ENCODE peak calls at places on chromosomes 6 and 20, in six cellular contexts. One of them, this sample, is unnamed.

GRCh38 chr6:154548130-154548830 is 37.8 kb upstream of the CNKSR3 start:
- DNase-seq in heart right ventricle: peak
- DNase-seq in fibroblast of pulmonary artery: peak
- DNase-seq in choroid plexus epithelial cell: peak
- DNase-seq in cardiac fibroblast: peak
- DNase-seq in GM23338: no peak
- DNase-seq in this sample: peak

GRCh38 chr6:47766445-47766844 is 15.4 kb upstream of the OPN5 start:
- DNase-seq in fibroblast of pulmonary artery: no peak
- DNase-seq in GM23338: no peak
- DNase-seq in cardiac fibroblast: no peak
- DNase-seq in choroid plexus epithelial cell: no peak
- DNase-seq in heart right ventricle: no peak
- DNase-seq in this sample: no peak

GRCh38 chr20:50313827-50314226 is 123.2 kb downstream of the CEBPB start:
- DNase-seq in cardiac fibroblast: no peak
- DNase-seq in choroid plexus epithelial cell: no peak
- DNase-seq in fibroblast of pulmonary artery: no peak
- DNase-seq in GM23338: no peak
- DNase-seq in heart right ventricle: no peak
- DNase-seq in this sample: no peak

GRCh38 chr6:36721369-36722140 is 23.9 kb downstream of the RAB44 start:
- DNase-seq in heart right ventricle: no peak
- DNase-seq in fibroblast of pulmonary artery: no peak
- DNase-seq in choroid plexus epithelial cell: no peak
- DNase-seq in cardiac fibroblast: no peak
- DNase-seq in GM23338: no peak
- DNase-seq in this sample: no peak

GRCh38 chr6:134211297-134211696 is 106.6 kb downstream of the SGK1 start:
- DNase-seq in cardiac fibroblast: no peak
- DNase-seq in GM23338: no peak
- DNase-seq in heart right ventricle: no peak
- DNase-seq in choroid plexus epithelial cell: no peak
- DNase-seq in fibroblast of pulmonary artery: no peak
- DNase-seq in this sample: no peak

GRCh38 chr6:127148511-127148910 is 30.0 kb downstream of the RSPO3 start:
- DNase-seq in fibroblast of pulmonary artery: peak
- DNase-seq in cardiac fibroblast: peak
- DNase-seq in heart right ventricle: no peak
- DNase-seq in choroid plexus epithelial cell: peak
- DNase-seq in GM23338: no peak
- DNase-seq in this sample: peak

GRCh38 chr6:36204068-36204753 is 7.7 kb downstream of the BRPF3 start:
- DNase-seq in cardiac fibroblast: no peak
- DNase-seq in fibroblast of pulmonary artery: no peak
- DNase-seq in heart right ventricle: no peak
- DNase-seq in GM23338: no peak
- DNase-seq in choroid plexus epithelial cell: no peak
- DNase-seq in this sample: no peak

GRCh38 chr6:150967910-150968309 is 102.4 kb downstream of the MTHFD1L start:
- DNase-seq in fibroblast of pulmonary artery: no peak
- DNase-seq in GM23338: no peak
- DNase-seq in heart right ventricle: no peak
- DNase-seq in choroid plexus epithelial cell: peak
- DNase-seq in cardiac fibroblast: no peak
- DNase-seq in this sample: no peak

GRCh38 chr20:59622496-59622895 is 18.2 kb downstream of the PHACTR3 start:
- DNase-seq in GM23338: no peak
- DNase-seq in fibroblast of pulmonary artery: no peak
- DNase-seq in choroid plexus epithelial cell: no peak
- DNase-seq in cardiac fibroblast: no peak
- DNase-seq in heart right ventricle: no peak
- DNase-seq in this sample: no peak

GRCh38 chr20:35017099-35017835 is 61.6 kb downstream of the MYH7B start:
- DNase-seq in choroid plexus epithelial cell: no peak
- DNase-seq in fibroblast of pulmonary artery: no peak
- DNase-seq in cardiac fibroblast: no peak
- DNase-seq in GM23338: no peak
- DNase-seq in heart right ventricle: no peak
- DNase-seq in this sample: no peak

DNA sequence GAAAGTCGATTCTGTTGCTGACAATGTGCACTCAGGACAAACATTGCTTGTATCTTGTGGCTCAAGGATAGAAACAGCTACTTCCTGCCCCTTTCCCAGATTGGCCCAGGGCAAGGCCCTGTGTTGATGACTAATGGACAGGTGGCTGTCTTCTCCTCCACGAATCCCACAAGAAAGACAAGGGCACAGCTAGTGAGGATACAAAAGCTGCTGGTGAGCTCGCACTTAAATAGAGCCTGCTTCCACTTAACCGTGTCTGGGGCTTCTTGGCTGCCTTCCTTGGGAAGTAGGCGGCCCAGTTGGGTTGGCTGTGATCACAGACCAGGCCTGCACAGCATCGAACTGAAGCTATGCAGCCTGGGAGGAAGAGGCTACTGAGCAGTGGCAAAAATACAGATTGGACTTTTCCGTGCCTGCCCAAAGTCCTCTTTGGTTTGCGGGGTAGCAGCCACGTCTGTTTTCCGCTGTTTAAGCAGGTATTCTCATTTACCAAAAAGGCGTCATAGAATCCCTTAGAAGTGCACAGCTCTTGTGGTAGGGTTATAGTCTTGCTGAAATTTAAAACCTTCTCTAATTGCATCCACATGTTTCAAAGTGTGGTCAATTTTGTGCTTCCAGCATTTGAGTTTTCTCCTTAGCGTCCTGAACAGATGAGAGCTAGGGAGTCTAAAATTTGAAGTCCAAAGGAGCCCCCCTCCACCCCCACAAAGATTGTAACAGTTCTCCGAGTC is 23.1 kb upstream of the NAA20 start:
- DNase-seq in heart right ventricle: peak
- DNase-seq in choroid plexus epithelial cell: peak
- DNase-seq in cardiac fibroblast: peak
- DNase-seq in GM23338: no peak
- DNase-seq in fibroblast of pulmonary artery: peak
- DNase-seq in this sample: peak
- H3K4me3 ChIP-seq in heart right ventricle: no peak
- H3K4me3 ChIP-seq in choroid plexus epithelial cell: no peak
- H3K4me3 ChIP-seq in cardiac fibroblast: peak
- H3K4me3 ChIP-seq in GM23338: no peak
- H3K4me3 ChIP-seq in fibroblast of pulmonary artery: no peak
- H3K4me3 ChIP-seq in this sample: no peak

GRCh38 chr20:48772183-48772976 is 55.4 kb downstream of the PREX1 start:
- DNase-seq in choroid plexus epithelial cell: no peak
- DNase-seq in GM23338: no peak
- DNase-seq in cardiac fibroblast: no peak
- DNase-seq in fibroblast of pulmonary artery: no peak
- DNase-seq in heart right ventricle: peak
- DNase-seq in this sample: no peak

GRCh38 chr20:48771542-48771941 is 56.3 kb downstream of the PREX1 start:
- DNase-seq in fibroblast of pulmonary artery: peak
- DNase-seq in heart right ventricle: no peak
- DNase-seq in cardiac fibroblast: no peak
- DNase-seq in choroid plexus epithelial cell: no peak
- DNase-seq in GM23338: no peak
- DNase-seq in this sample: peak

GRCh38 chr20:48769111-48769879 is 58.5 kb downstream of the PREX1 start:
- DNase-seq in GM23338: peak
- DNase-seq in fibroblast of pulmonary artery: peak
- DNase-seq in choroid plexus epithelial cell: no peak
- DNase-seq in cardiac fibroblast: peak
- DNase-seq in heart right ventricle: no peak
- DNase-seq in this sample: no peak

GRCh38 chr20:48773837-48774418 is 53.9 kb downstream of the PREX1 start:
- DNase-seq in GM23338: no peak
- DNase-seq in heart right ventricle: no peak
- DNase-seq in fibroblast of pulmonary artery: no peak
- DNase-seq in cardiac fibroblast: peak
- DNase-seq in choroid plexus epithelial cell: peak
- DNase-seq in this sample: peak

DNA sequence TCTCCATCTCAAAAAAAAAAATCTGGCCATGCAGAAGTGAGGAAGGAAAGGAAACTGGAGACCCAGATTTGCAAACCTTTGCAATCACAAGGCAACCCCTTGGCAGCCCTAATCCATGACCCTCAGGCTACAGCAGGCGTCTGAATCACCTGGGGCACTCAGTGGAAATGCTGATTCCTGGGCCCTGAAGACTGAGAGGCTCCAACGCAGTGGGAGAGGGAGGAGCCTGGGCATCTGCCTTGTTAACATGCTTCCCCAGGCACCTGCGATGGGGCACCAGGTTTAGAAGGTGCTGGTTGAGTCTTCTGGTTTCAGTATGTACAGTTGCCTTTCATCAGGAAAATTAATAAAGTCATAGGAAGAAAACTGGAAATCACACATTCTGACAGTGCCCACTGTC is 57.1 kb downstream of the PREX1 start:
- DNase-seq in choroid plexus epithelial cell: no peak
- DNase-seq in heart right ventricle: no peak
- DNase-seq in fibroblast of pulmonary artery: no peak
- DNase-seq in GM23338: no peak
- DNase-seq in cardiac fibroblast: no peak
- DNase-seq in this sample: no peak
- TF ChIP-seq CTCF in choroid plexus epithelial cell: no peak
- TF ChIP-seq CTCF in heart right ventricle: no peak
- TF ChIP-seq CTCF in fibroblast of pulmonary artery: no peak
- TF ChIP-seq CTCF in GM23338: no peak
- TF ChIP-seq CTCF in cardiac fibroblast: no peak
- TF ChIP-seq CTCF in this sample: no peak

GRCh38 chr6:142956726-142957125 is 11.8 kb upstream of the HIVEP2 start:
- DNase-seq in heart right ventricle: no peak
- DNase-seq in GM23338: no peak
- DNase-seq in fibroblast of pulmonary artery: no peak
- DNase-seq in cardiac fibroblast: no peak
- DNase-seq in choroid plexus epithelial cell: no peak
- DNase-seq in this sample: no peak
- H3K4me3 ChIP-seq in heart right ventricle: no peak
- H3K4me3 ChIP-seq in GM23338: no peak
- H3K4me3 ChIP-seq in fibroblast of pulmonary artery: no peak
- H3K4me3 ChIP-seq in cardiac fibroblast: no peak
- H3K4me3 ChIP-seq in choroid plexus epithelial cell: no peak
- H3K4me3 ChIP-seq in this sample: no peak

GRCh38 chr20:57653910-57654309 is 33.7 kb upstream of the ZBP1 start:
- DNase-seq in cardiac fibroblast: no peak
- DNase-seq in heart right ventricle: peak
- DNase-seq in GM23338: no peak
- DNase-seq in choroid plexus epithelial cell: no peak
- DNase-seq in fibroblast of pulmonary artery: no peak
- DNase-seq in this sample: no peak

GRCh38 chr20:57655812-57656161 is 35.6 kb upstream of the ZBP1 start:
- DNase-seq in cardiac fibroblast: no peak
- DNase-seq in choroid plexus epithelial cell: no peak
- DNase-seq in GM23338: no peak
- DNase-seq in fibroblast of pulmonary artery: no peak
- DNase-seq in heart right ventricle: no peak
- DNase-seq in this sample: no peak

GRCh38 chr20:57654998-57655811 is 35.0 kb upstream of the ZBP1 start:
- DNase-seq in choroid plexus epithelial cell: no peak
- DNase-seq in fibroblast of pulmonary artery: no peak
- DNase-seq in GM23338: peak
- DNase-seq in cardiac fibroblast: no peak
- DNase-seq in heart right ventricle: peak
- DNase-seq in this sample: no peak

GRCh38 chr20:57653546-57653900 is 33.3 kb upstream of the ZBP1 start:
- DNase-seq in GM23338: no peak
- DNase-seq in cardiac fibroblast: no peak
- DNase-seq in heart right ventricle: peak
- DNase-seq in choroid plexus epithelial cell: no peak
- DNase-seq in fibroblast of pulmonary artery: no peak
- DNase-seq in this sample: no peak

GRCh38 chr20:57654363-57654997 is 34.3 kb upstream of the ZBP1 start:
- DNase-seq in cardiac fibroblast: peak
- DNase-seq in GM23338: peak
- DNase-seq in heart right ventricle: peak
- DNase-seq in choroid plexus epithelial cell: peak
- DNase-seq in fibroblast of pulmonary artery: peak
- DNase-seq in this sample: peak
- TF ChIP-seq CTCF in cardiac fibroblast: peak
- TF ChIP-seq CTCF in GM23338: peak
- TF ChIP-seq CTCF in heart right ventricle: peak
- TF ChIP-seq CTCF in choroid plexus epithelial cell: peak
- TF ChIP-seq CTCF in fibroblast of pulmonary artery: peak
- TF ChIP-seq CTCF in this sample: peak

This sample was measured in astrocyte of the spinal cord.